ENCODE peak calls at places on chromosomes 11 and 22, in seven cellular contexts. Z is mucosa of gallbladder; Q is right lobe of liver; K is bronchial epithelial cell; B is smooth muscle cell of the brain vasculature; Y is GM10248; M is stimulated activated CD4-positive, alpha-beta T cell treated with anti-CD3 and anti-CD28 coated beads, Interleukin-4, amount 100 ng/mL, for 4 hours. U is an unnamed sample.

GRCh38 chr11:109508185-109508584 is 86.2 kb downstream of the C11orf87 start:
- DNase-seq in Z (no peak), Q (no peak), K (no peak), B (no peak), Y (no peak), M (no peak), U (no peak)

GRCh38 chr11:1205121-1205986 is 17.5 kb upstream of the MUC5B start:
- DNase-seq in Z (no peak), Q (peak), K (no peak), B (no peak), Y (no peak), M (no peak), U (no peak)

GRCh38 chr11:89321401-89321800 is 143.7 kb downstream of the TYR start:
- DNase-seq in Z (no peak), Q (no peak), K (peak), B (no peak), Y (no peak), M (no peak), U (peak)

GRCh38 chr11:94107363-94107762 is 21.3 kb upstream of the PANX1 start:
- DNase-seq in Z (no peak), Q (no peak), K (no peak), B (no peak), Y (no peak), M (no peak), U (no peak)

GRCh38 chr11:134468796-134469195 is 56.8 kb upstream of the B3GAT1 start:
- DNase-seq in Z (no peak), Q (no peak), K (no peak), B (no peak), Y (no peak), M (no peak), U (no peak)

GRCh38 chr11:62501432-62501891 is 45.1 kb downstream of the AHNAK start:
- DNase-seq in Z (peak), Q (peak), K (no peak), B (no peak), Y (no peak), M (no peak), U (peak)

GRCh38 chr11:48193876-48194275 is 22.7 kb upstream of the OR4B1 start:
- DNase-seq in Z (no peak), Q (no peak), K (peak), B (no peak), Y (no peak), M (no peak), U (peak)

GRCh38 chr22:50403701-50404101 is 60.6 kb downstream of the PPP6R2 start:
- DNase-seq in Z (peak), Q (peak), K (no peak), B (no peak), Y (no peak), M (no peak), U (no peak)

GRCh38 chr11:123452799-123453198 is 22.7 kb downstream of the GRAMD1B start:
- DNase-seq in Z (no peak), Q (no peak), K (no peak), B (no peak), Y (no peak), M (no peak), U (no peak)

GRCh38 chr22:19361501-19362103 is 69.9 kb downstream of the HIRA start:
- DNase-seq in Z (no peak), Q (no peak), K (no peak), B (no peak), Y (peak), M (no peak), U (peak)

GRCh38 chr22:50525991-50526848 is 822 bp upstream of the SCO2 start:
- DNase-seq in Z (peak), Q (peak), K (peak), B (no peak), Y (peak), M (peak), U (no peak)

GRCh38 chr22:44459041-44459440 is 39.0 kb downstream of the RTL6 start:
- DNase-seq in Z (no peak), Q (no peak), K (no peak), B (no peak), Y (no peak), M (no peak), U (no peak)

GRCh38 chr11:76680517-76681425 is 10.2 kb upstream of the LRRC32 start:
- DNase-seq in Z (peak), Q (no peak), K (peak), B (no peak), Y (peak), M (peak), U (peak)

GRCh38 chr11:62457474-62457873 is 38.6 kb downstream of the SCGB1A1 start:
- DNase-seq in Z (no peak), Q (no peak), K (no peak), B (no peak), Y (no peak), M (no peak), U (no peak)

GRCh38 chr11:65920035-65920802 is 993 bp downstream of the DRAP1 start:
- DNase-seq in Z (no peak), Q (peak), K (no peak), B (no peak), Y (peak), M (no peak), U (no peak)